ENCODE peak calls at places on chromosomes 12 and 14, in eight cellular contexts. H is Caco-2, F is right atrium auricular region, S is adrenal gland, A is heart right ventricle, G is ovary, O is SK-N-SH, M is testis. D is an unnamed sample. For H3K4me1, the result is how much of the 10 kb centered on the place peaks cover.

GRCh38 chr12:79508622-79509021 is 182.1 kb downstream of the PAWR start:
- DNase-seq in H (no peak), F (no peak), S (no peak), A (no peak), G (no peak), O (no peak), M (no peak), D (no peak)

GRCh38 chr12:100058482-100059029 is 73.8 kb upstream of the ANKS1B start:
- DNase-seq in H (no peak), F (no peak), S (no peak), A (no peak), G (no peak), O (peak), M (no peak), D (no peak)

GRCh38 chr12:38502420-38502819 is 185.8 kb downstream of the ALG10B start:
- DNase-seq in H (no peak), F (no peak), S (no peak), A (no peak), G (no peak), O (peak), M (no peak), D (no peak)

GRCh38 chr12:52945389-52946232 is 3.3 kb upstream of the KRT18 start:
- DNase-seq in H (peak), F (no peak), S (no peak), A (no peak), G (no peak), O (no peak), M (peak), D (no peak)

GRCh38 chr12:65169311-65170244 is at the start of gene LEMD3:
- DNase-seq in H (peak), F (peak), S (peak), A (peak), G (peak), O (peak), M (peak), D (peak)

GRCh38 chr14:88504602-88505001 is 50.2 kb downstream of the PTPN21 start:
- DNase-seq in H (no peak), F (no peak), S (no peak), A (no peak), G (no peak), O (no peak), M (no peak), D (no peak)

GRCh38 chr14:79510659-79511058 is 700.6 kb downstream of the DIO2 start:
- DNase-seq in H (no peak), F (no peak), S (no peak), A (no peak), G (no peak), O (no peak), M (no peak), D (no peak)

GRCh38 chr12:78672033-78672432 is 192.5 kb upstream of the SYT1 start:
- DNase-seq in H (no peak), F (no peak), S (no peak), A (no peak), G (no peak), O (no peak), M (no peak), D (no peak)

GRCh38 chr14:76432967-76433752 is 57.2 kb downstream of the ESRRB start:
- DNase-seq in H (no peak), F (no peak), S (no peak), A (no peak), G (no peak), O (no peak), M (no peak), D (no peak)

GRCh38 chr14:61101803-61102548 is 120.9 kb downstream of the SLC38A6 start:
- DNase-seq in H (no peak), F (no peak), S (no peak), A (no peak), G (no peak), O (no peak), M (no peak), D (no peak)

GRCh38 chr14:36340276-36340890 is 19.9 kb upstream of the MBIP start:
- DNase-seq in H (no peak), F (no peak), S (no peak), A (no peak), G (no peak), O (no peak), M (no peak), D (no peak)

GRCh38 chr14:57068511-57068910 is 200.2 kb downstream of the EXOC5 start:
- DNase-seq in H (no peak), F (no peak), S (no peak), A (no peak), G (no peak), O (no peak), M (no peak), D (no peak)

DNA sequence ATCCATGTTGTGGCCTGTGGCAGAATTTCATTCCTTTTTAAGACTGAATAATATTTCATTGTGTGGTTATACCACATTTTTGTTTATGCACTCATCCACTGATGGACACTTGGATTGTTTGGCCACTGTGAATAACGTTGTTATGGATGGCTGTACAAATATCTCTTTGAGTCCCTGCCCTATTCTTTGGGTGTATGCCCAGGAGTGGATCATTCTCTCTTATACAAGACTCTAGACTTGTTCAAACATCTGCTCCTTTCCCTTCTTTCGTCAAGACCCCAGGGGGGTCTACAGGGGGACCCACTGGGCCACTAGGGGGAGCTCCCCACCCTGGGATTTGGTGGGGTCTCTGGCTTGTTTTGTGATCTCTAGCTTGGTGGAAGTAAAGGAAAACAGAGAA is 77.4 kb downstream of the FBXL14 start:
- DNase-seq in H (no peak), F (no peak), S (no peak), A (no peak), G (no peak), O (peak), M (no peak), D (no peak)
- TF ChIP-seq CTCF in H (peak), F (peak), S (no peak), A (peak), G (no peak), O (peak), M (no peak), D (peak)

DNA sequence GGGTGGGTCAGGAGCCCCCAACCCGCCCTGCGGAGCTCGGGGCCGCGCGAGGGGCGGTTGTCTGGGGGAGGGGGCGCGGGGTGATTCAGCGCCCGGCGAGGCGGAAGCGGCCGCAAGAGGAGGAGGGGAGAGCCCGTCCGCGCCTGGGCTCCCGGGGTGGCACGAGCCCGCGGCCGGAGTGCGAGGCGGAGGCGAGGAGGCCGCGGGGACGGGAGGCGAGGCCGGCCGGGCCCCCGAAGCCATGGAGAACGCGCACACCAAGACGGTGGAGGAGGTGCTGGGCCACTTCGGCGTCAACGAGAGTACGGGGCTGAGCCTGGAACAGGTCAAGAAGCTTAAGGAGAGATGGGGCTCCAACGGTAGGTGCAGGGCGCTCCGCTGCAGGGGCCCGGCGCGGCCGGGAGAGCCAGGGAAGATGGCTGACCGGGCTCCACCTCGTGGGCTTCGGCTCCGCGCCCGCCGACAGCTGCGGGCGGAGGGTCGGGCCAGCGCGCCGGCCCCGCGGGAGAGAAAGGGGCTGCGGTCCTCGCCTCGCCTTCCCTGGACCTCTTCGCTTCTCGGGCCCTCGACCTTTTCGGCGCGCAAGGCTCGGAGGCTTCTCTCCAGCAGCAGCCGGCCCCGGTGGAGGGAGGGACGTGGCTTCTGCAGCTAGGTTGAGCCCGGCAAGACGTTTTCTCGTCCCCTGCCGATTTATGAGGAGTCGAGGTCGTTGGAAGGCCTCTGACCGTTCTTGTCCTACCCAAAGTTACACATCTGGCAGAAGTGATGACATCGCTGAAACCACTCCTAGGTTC is 699 bp downstream of the ATP2A2 start:
- DNase-seq in H (peak), F (peak), S (peak), A (peak), G (no peak), O (peak), M (peak), D (no peak)
- H3K4me1 ChIP-seq in H (under half), F (under half), S (half or more), A (half or more), G (under half), O (under half), M (under half), D (half or more)

GRCh38 chr12:10215451-10215850 is 2.8 kb downstream of the GABARAPL1 start:
- DNase-seq in H (peak), F (no peak), S (no peak), A (no peak), G (no peak), O (no peak), M (no peak), D (no peak)
- H3K4me3 ChIP-seq in H (no peak), F (peak), S (no peak), A (peak), G (peak), O (no peak), M (no peak), D (peak)

GRCh38 chr14:25411933-25412757 is 362.2 kb upstream of the STXBP6 start:
- DNase-seq in H (no peak), F (no peak), S (no peak), A (no peak), G (no peak), O (no peak), M (peak), D (no peak)

GRCh38 chr14:25406818-25407217 is 356.9 kb upstream of the STXBP6 start:
- DNase-seq in H (peak), F (no peak), S (peak), A (no peak), G (no peak), O (no peak), M (peak), D (no peak)
- TF ChIP-seq CTCF in H (peak), F (peak), S (peak), A (peak), G (no peak), O (peak), M (peak), D (no peak)

GRCh38 chr14:95518045-95518751 is 1.7 kb upstream of the SYNE3 start:
- DNase-seq in H (no peak), F (no peak), S (peak), A (no peak), G (peak), O (no peak), M (peak), D (no peak)

GRCh38 chr14:95516554-95517209 is at the start of gene SYNE3:
- DNase-seq in H (peak), F (no peak), S (peak), A (peak), G (peak), O (peak), M (peak), D (no peak)

GRCh38 chr14:95515080-95515489 is 1.4 kb downstream of the SYNE3 start:
- DNase-seq in H (no peak), F (no peak), S (peak), A (peak), G (peak), O (peak), M (peak), D (no peak)

GRCh38 chr14:95514131-95515079 is 2.0 kb downstream of the SYNE3 start:
- DNase-seq in H (no peak), F (no peak), S (peak), A (no peak), G (peak), O (no peak), M (no peak), D (no peak)

DNA sequence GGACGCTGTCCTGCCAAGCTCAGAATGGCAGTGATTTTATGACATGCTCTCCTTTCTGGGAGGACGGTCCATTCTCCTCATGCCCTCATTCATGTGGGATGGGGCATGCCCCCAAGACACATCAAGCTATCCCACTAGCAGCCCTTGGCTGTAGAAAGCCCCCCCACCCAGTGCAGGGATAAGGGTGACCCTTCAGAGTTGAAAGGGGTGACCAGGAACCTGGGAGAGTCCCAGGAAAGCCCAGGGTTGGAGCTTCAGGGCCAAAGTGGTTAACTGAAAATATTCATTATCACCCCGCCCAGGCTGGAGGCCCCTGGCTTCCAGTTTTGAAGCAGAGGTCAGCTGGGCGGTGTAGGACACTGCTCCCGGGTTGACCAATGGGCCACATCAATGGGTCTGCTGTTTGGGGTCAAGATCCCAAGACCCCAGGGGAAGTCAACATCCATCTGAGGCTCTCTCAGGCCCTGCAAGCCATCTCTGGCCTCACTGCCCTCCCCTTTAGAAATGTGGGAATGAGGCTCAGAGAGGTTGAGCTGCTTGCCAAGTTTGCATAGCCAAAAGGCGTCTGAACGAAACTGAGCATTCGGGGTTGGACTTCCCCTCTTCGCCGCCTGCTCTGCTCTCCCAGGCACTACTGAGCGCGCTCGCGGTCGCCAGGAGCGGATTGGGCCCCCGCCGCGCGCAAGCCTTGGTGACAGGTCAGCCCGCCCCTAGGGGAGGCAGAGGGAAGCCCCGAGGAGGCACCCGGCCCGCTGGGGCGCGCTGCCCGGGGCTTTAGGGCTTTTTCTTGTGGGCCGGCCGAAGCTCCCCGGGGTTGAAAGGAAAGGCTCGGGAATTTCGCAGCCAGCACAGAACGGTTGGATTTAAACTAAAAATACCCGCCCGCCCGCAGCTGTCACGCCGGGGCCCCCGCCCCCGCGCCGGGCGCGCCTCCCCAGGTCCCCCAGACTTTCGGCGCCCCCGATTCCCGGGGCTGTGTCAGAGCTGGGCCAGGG is 630 bp downstream of the SYNE3 start:
- DNase-seq in H (peak), F (no peak), S (peak), A (peak), G (peak), O (peak), M (peak), D (no peak)
- H3K4me1 ChIP-seq in H (under half), F (half or more), S (half or more), A (half or more), G (under half), O (under half), M (half or more), D (half or more)

DNA sequence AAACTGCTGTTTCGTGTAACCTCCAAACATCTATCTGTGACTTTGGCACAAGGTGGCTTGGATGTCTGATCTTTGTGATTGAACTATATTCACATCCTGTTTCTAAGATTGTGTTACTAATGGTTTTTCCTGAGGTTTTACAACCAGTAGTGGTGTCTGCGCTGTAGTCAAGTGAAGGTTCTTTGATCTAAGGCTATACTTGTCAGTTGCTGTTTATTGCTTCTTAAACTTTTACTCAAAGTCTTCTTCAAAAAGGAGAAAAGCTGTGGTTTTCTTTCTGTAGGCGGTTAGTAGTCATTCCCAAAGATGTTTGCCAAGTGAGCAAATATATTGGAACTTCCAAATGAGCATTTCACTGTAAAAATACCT is 12.3 kb upstream of the CALM1 start:
- DNase-seq in H (no peak), F (no peak), S (no peak), A (no peak), G (no peak), O (no peak), M (no peak), D (no peak)
- H3K4me3 ChIP-seq in H (peak), F (no peak), S (no peak), A (peak), G (no peak), O (no peak), M (peak), D (peak)

GRCh38 chr14:25375639-25376038 is 325.7 kb upstream of the STXBP6 start:
- DNase-seq in H (no peak), F (no peak), S (no peak), A (no peak), G (no peak), O (no peak), M (no peak), D (no peak)

GRCh38 chr14:25381498-25381897 is 331.6 kb upstream of the STXBP6 start:
- DNase-seq in H (peak), F (no peak), S (no peak), A (no peak), G (no peak), O (peak), M (no peak), D (no peak)
- TF ChIP-seq CTCF in H (peak), F (no peak), S (no peak), A (no peak), G (no peak), O (peak), M (no peak), D (no peak)

GRCh38 chr14:68820536-68820935 is 27.7 kb upstream of the ZFP36L1 start:
- DNase-seq in H (no peak), F (no peak), S (peak), A (no peak), G (no peak), O (no peak), M (no peak), D (no peak)
- H3K4me1 ChIP-seq in H (under half), F (under half), S (under half), A (under half), G (under half), O (under half), M (under half), D (under half)

GRCh38 chr14:74980398-74980745 is 22.3 kb upstream of the EIF2B2 start:
- DNase-seq in H (no peak), F (no peak), S (peak), A (no peak), G (no peak), O (no peak), M (no peak), D (no peak)
- H3K4me3 ChIP-seq in H (no peak), F (no peak), S (no peak), A (no peak), G (no peak), O (no peak), M (no peak), D (no peak)

DNA sequence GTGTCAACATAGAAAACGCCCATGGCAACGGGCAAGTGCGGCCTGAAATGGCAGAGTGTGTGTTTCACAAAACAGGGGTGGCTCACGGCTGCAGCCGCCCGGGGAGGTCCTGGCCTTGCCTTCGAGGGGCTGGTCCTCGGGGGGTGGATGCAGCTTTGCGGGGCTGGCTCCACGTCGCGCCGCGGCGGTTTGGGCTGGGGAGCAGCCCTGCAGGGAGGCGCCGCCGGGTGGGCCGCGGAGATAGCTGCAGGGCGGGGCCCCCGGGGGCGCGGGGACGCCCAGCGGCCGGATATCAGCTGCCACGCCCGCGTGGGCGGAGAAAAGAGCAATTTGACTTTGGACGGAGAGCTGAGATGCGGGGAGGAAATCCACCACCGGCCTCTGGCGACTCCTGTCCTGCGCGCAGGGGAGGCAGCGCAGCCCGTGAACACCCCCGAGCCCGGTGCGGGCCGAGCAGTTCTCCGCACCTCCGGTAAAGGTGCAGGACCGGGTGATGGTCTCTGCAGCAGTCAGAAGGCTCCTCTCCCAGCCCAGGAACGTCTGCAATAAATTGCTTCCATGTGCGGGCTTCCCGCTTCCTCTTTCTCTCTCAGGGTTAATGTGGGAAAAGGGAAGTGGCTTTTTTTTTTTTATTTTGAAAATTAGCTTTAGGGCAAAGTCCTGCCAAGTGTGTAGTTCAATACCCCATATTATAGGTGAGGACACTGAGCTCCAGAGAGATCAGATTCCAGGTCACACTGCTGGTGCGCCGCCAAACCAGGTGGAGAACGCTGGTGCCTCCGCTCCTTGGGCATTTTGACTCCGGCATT is 110.5 kb downstream of the ARF6 start:
- DNase-seq in H (peak), F (peak), S (peak), A (peak), G (peak), O (peak), M (peak), D (peak)
- TF ChIP-seq CTCF in H (peak), F (peak), S (no peak), A (peak), G (no peak), O (peak), M (no peak), D (no peak)